ENCODE peak calls at places on chromosomes 5 and 9, in nine cellular contexts. F is AG09319, M is lung, Q is AG10803, A is AG04450, O is breast epithelium, Z is ovary, N is left ventricle myocardium inferior, B is psoas muscle. L is an unnamed sample.

GRCh38 chr5:139711852-139712171 is 63.7 kb downstream of the CXXC5 start:
- DNase-seq in F (no peak), M (no peak), Q (no peak), A (no peak), O (no peak), Z (no peak), N (no peak), B (no peak), L (no peak)

GRCh38 chr9:127875306-127875966 is 2.0 kb downstream of the AK1 start:
- DNase-seq in F (no peak), M (no peak), Q (peak; percentile 58), A (no peak), O (no peak), Z (peak; percentile 50), N (no peak), B (no peak), L (no peak)

GRCh38 chr9:114184071-114184470 is 28.7 kb downstream of the COL27A1 start:
- DNase-seq in F (no peak), M (no peak), Q (peak; percentile 24), A (no peak), O (no peak), Z (no peak), N (no peak), B (no peak), L (peak; percentile 67)

GRCh38 chr9:138067594-138068367 is 190.2 kb downstream of the CACNA1B start:
- DNase-seq in F (no peak), M (no peak), Q (no peak), A (no peak), O (peak; percentile 9), Z (no peak), N (no peak), B (no peak), L (no peak)

GRCh38 chr9:18606831-18607230 is 132.9 kb downstream of the ADAMTSL1 start:
- DNase-seq in F (no peak), M (no peak), Q (peak; percentile 66), A (no peak), O (no peak), Z (no peak), N (no peak), B (no peak), L (peak; percentile 16)

GRCh38 chr5:72788851-72789505 is 27.5 kb upstream of the TNPO1 start:
- DNase-seq in F (no peak), M (no peak), Q (peak; percentile 38), A (no peak), O (no peak), Z (no peak), N (no peak), B (no peak), L (peak; percentile 7)

GRCh38 chr9:35000535-35001284 is 11.2 kb downstream of the DNAJB5 start:
- DNase-seq in F (no peak), M (no peak), Q (peak; percentile 81), A (no peak), O (no peak), Z (no peak), N (no peak), B (no peak), L (peak; percentile 39)

GRCh38 chr5:133386662-133387061 is 225.7 kb downstream of the FSTL4 start:
- DNase-seq in F (no peak), M (no peak), Q (no peak), A (no peak), O (no peak), Z (no peak), N (no peak), B (no peak), L (no peak)

GRCh38 chr9:4119778-4120554 is 179.9 kb downstream of the GLIS3 start:
- DNase-seq in F (no peak), M (no peak), Q (no peak), A (no peak), O (no peak), Z (no peak), N (no peak), B (no peak), L (no peak)

GRCh38 chr9:4118666-4119065 is 181.2 kb downstream of the GLIS3 start:
- DNase-seq in F (no peak), M (no peak), Q (no peak), A (no peak), O (no peak), Z (peak; percentile 58), N (no peak), B (no peak), L (no peak)

GRCh38 chr9:4116708-4117460 is 183.0 kb downstream of the GLIS3 start:
- DNase-seq in F (no peak), M (no peak), Q (peak; percentile 77), A (no peak), O (no peak), Z (no peak), N (no peak), B (no peak), L (peak; percentile 79)

GRCh38 chr9:4116091-4116581 is 183.7 kb downstream of the GLIS3 start:
- DNase-seq in F (no peak), M (no peak), Q (peak; percentile 34), A (no peak), O (no peak), Z (no peak), N (no peak), B (no peak), L (no peak)

DNA sequence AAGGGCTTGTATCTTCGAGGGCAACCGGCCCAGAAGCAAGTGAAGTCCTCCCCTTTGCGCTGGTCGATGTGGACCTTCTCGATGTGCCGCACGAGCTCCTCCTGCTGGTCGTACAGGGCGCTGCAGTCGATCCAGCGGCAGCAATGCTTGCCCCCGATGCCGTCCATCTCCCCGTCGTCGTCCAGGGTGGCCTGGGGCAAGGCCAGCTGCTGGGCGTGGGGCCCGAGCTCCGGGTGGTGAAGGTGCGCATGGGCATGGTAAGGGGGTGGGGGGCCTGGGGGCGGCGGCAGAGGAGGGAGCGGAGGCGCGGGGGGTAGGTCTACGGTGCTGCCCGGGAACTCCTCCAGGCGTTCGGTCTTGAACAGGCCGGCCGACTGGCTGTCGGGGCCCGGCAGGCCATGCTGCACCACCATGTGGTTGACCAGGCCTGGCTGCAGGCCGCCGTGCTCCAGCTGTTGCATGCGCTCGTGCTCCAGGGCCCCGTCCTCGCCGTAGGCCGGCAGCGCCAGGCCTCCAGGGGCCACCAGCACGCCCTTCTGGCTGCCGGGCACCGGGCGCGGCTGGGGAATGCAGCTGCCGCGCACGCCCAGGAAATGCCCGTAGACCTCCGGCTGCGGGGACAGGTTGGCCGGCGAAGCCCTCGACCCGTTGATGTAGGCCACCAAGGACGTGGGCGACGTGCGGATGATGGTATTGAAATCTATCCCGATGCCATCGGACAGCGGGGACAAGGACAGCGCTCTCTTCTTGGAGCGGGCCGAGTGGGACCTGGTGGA is 181.8 kb downstream of the GLIS3 start:
- DNase-seq in F (no peak), M (no peak), Q (no peak), A (no peak), O (no peak), Z (peak; percentile 46), N (no peak), B (no peak), L (no peak)
- TF ChIP-seq CTCF in F (peak; percentile 13), M (peak; percentile 7), Q (peak; percentile 27), A (peak; percentile 39), O (no peak), Z (no peak), N (peak; percentile 51), B (no peak), L (peak; percentile 46)

GRCh38 chr5:86460519-86460918 is 157.2 kb upstream of the COX7C start:
- DNase-seq in F (no peak), M (no peak), Q (no peak), A (no peak), O (no peak), Z (no peak), N (no peak), B (no peak), L (no peak)

GRCh38 chr5:86461169-86461956 is 156.4 kb upstream of the COX7C start:
- DNase-seq in F (no peak), M (no peak), Q (no peak), A (no peak), O (no peak), Z (no peak), N (no peak), B (no peak), L (no peak)

GRCh38 chr5:86465052-86465838 is 152.5 kb upstream of the COX7C start:
- DNase-seq in F (no peak), M (no peak), Q (no peak), A (no peak), O (no peak), Z (no peak), N (no peak), B (no peak), L (no peak)

GRCh38 chr5:86463339-86463738 is 154.4 kb upstream of the COX7C start:
- DNase-seq in F (no peak), M (no peak), Q (no peak), A (no peak), O (no peak), Z (no peak), N (no peak), B (no peak), L (no peak)
- TF ChIP-seq CTCF in F (no peak), M (no peak), Q (no peak), A (no peak), O (no peak), Z (no peak), N (no peak), B (no peak), L (no peak)

GRCh38 chr5:179403426-179404147 is 58.3 kb upstream of the ADAMTS2 start:
- DNase-seq in F (no peak), M (no peak), Q (no peak), A (no peak), O (no peak), Z (no peak), N (no peak), B (no peak), L (no peak)

GRCh38 chr5:179406031-179406681 is 60.9 kb upstream of the ADAMTS2 start:
- DNase-seq in F (no peak), M (no peak), Q (peak; percentile 33), A (no peak), O (no peak), Z (no peak), N (no peak), B (no peak), L (peak; percentile 33)

GRCh38 chr5:179405426-179406030 is 60.3 kb upstream of the ADAMTS2 start:
- DNase-seq in F (no peak), M (no peak), Q (no peak), A (no peak), O (no peak), Z (no peak), N (no peak), B (no peak), L (no peak)

GRCh38 chr5:179405054-179405416 is 59.8 kb upstream of the ADAMTS2 start:
- DNase-seq in F (no peak), M (no peak), Q (no peak), A (no peak), O (no peak), Z (no peak), N (no peak), B (no peak), L (no peak)

GRCh38 chr5:179404321-179405053 is 59.2 kb upstream of the ADAMTS2 start:
- DNase-seq in F (no peak), M (no peak), Q (peak; percentile 39), A (no peak), O (no peak), Z (no peak), N (no peak), B (no peak), L (peak; percentile 39)
- TF ChIP-seq CTCF in F (peak; percentile 46), M (no peak), Q (peak; percentile 56), A (peak; percentile 50), O (no peak), Z (no peak), N (peak; percentile 35), B (peak; percentile 20), L (peak; percentile 48)

DNA sequence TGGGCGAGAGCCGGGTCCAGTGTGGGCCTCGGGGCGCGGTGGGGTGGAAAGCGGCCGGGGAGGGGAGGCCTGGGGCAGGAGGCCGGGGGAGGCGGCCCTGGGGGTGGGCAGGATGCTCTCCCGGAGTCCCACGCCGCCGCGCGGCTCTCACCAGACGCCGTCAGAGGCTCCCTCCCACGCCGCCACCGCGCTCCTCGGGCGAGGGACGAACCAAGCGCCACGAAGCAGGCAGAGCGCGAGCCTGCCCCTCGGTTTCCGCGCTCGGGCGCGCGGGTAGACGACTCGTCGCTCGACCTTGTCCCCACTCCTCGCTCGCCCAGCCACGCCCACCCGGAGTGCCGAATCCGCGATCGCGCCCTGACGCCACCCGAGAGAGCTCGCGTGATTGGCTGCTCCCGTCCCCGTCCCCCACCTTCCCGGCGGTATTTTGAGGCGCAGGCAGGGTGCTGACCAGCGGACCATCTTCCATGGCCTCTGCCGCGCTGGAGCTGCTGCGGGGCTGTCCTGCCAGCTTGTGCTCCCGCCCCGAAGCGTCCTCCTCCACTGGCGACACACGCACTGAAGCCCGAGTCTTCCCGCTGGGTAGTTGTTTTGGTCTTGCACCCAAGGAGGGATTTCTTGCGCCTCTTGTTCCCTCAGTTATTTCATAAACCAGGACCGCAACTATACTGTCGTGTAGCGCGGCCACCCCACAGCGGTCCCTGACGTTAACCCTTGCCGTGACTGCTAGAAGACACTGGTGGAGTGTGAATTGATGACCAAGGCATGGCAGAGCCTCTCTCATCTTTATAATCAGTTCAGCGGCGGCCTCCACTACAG is at the start of gene GNE:
- DNase-seq in F (peak; percentile 86), M (peak; percentile 99), Q (peak; percentile 96), A (peak; percentile 85), O (peak; percentile 97), Z (peak; percentile 98), N (peak; percentile 99), B (peak; percentile 99), L (peak; percentile 96)
- TF ChIP-seq CTCF in F (no peak), M (no peak), Q (no peak), A (no peak), O (no peak), Z (no peak), N (no peak), B (no peak), L (no peak)